ENCODE peak calls at places on chromosome 19, in ten cellular contexts. D is stimulated activated CD4-positive, alpha-beta T cell treated with anti-CD3 and anti-CD28 coated beads, TNF-alpha, amount 100 ng/mL, for 1 hour; E is HT1080; Q is T-helper 1 cell; N is AG04449; V is fibroblast of the aortic adventitia; S is NCI-H187; Z is memory B cell; Y is lower lobe of right lung; K is AG09319. W is an unnamed sample.
A peak's percentile ranks its signal among the peaks of the same experiment; 100 is the strongest.

GRCh38 chr19:7832781-7833180 is 2.8 kb downstream of the EVI5L start:
- DNase-seq in D (no peak), E (no peak), Q (no peak), N (no peak), V (peak; percentile 56), S (no peak), Z (no peak), Y (no peak), K (no peak), W (no peak)

GRCh38 chr19:41864374-41864773 is 4.3 kb downstream of the RPS19 start:
- DNase-seq in D (no peak), E (no peak), Q (no peak), N (no peak), V (no peak), S (no peak), Z (no peak), Y (peak; percentile 16), K (no peak), W (no peak)

GRCh38 chr19:54172764-54173699 is at the start of gene TMC4:
- DNase-seq in D (no peak), E (peak; percentile 23), Q (no peak), N (no peak), V (peak; percentile 42), S (no peak), Z (no peak), Y (peak; percentile 85), K (no peak), W (no peak)

GRCh38 chr19:33620611-33621010 is 1.1 kb upstream of the CHST8 start:
- DNase-seq in D (no peak), E (no peak), Q (no peak), N (no peak), V (no peak), S (no peak), Z (no peak), Y (no peak), K (no peak), W (no peak)

GRCh38 chr19:45179063-45179847 is 671 bp downstream of the BLOC1S3 start:
- DNase-seq in D (no peak), E (no peak), Q (peak; percentile 25), N (no peak), V (peak; percentile 8), S (no peak), Z (peak; percentile 51), Y (peak; percentile 68), K (no peak), W (no peak)

GRCh38 chr19:618247-618619 is 15.1 kb downstream of the POLRMT start:
- DNase-seq in D (no peak), E (no peak), Q (no peak), N (no peak), V (no peak), S (no peak), Z (no peak), Y (no peak), K (no peak), W (no peak)

GRCh38 chr19:55460670-55461258 is 678 bp downstream of the ISOC2 start:
- DNase-seq in D (no peak), E (peak; percentile 28), Q (no peak), N (no peak), V (peak; percentile 91), S (peak; percentile 21), Z (no peak), Y (peak; percentile 70), K (peak; percentile 71), W (no peak)

GRCh38 chr19:18364826-18365528 is 21.0 kb upstream of the GDF15 start:
- DNase-seq in D (no peak), E (peak; percentile 96), Q (no peak), N (peak; percentile 99), V (peak; percentile 100), S (no peak), Z (no peak), Y (peak; percentile 78), K (peak; percentile 97), W (no peak)

GRCh38 chr19:1616396-1616795 is 11.1 kb upstream of the UQCR11 start:
- DNase-seq in D (no peak), E (no peak), Q (no peak), N (no peak), V (peak; percentile 75), S (no peak), Z (no peak), Y (no peak), K (no peak), W (no peak)

GRCh38 chr19:18817574-18817973 is 14.2 kb upstream of the UPF1 start:
- DNase-seq in D (no peak), E (no peak), Q (no peak), N (no peak), V (no peak), S (no peak), Z (no peak), Y (no peak), K (no peak), W (no peak)

GRCh38 chr19:49679832-49680472 is 2.9 kb downstream of the PRMT1 start:
- DNase-seq in D (no peak), E (no peak), Q (no peak), N (no peak), V (no peak), S (no peak), Z (no peak), Y (no peak), K (no peak), W (no peak)

GRCh38 chr19:8206147-8207087 is 2.8 kb upstream of the CERS4 start:
- DNase-seq in D (no peak), E (no peak), Q (no peak), N (no peak), V (no peak), S (peak; percentile 30), Z (no peak), Y (no peak), K (no peak), W (no peak)

GRCh38 chr19:9966024-9966423 is 29.7 kb upstream of the OLFM2 start:
- DNase-seq in D (no peak), E (no peak), Q (no peak), N (no peak), V (no peak), S (no peak), Z (no peak), Y (no peak), K (no peak), W (no peak)

GRCh38 chr19:46945668-46946067 is 74.0 kb upstream of the NPAS1 start:
- DNase-seq in D (no peak), E (no peak), Q (no peak), N (no peak), V (peak; percentile 65), S (no peak), Z (no peak), Y (no peak), K (no peak), W (no peak)

GRCh38 chr19:32067686-32068085 is 277.7 kb upstream of the ZNF507 start:
- DNase-seq in D (no peak), E (no peak), Q (no peak), N (no peak), V (no peak), S (no peak), Z (no peak), Y (no peak), K (no peak), W (no peak)

GRCh38 chr19:33438016-33438671 is 64.6 kb downstream of the CEBPG start:
- DNase-seq in D (no peak), E (no peak), Q (no peak), N (no peak), V (peak; percentile 17), S (peak; percentile 9), Z (no peak), Y (peak; percentile 28), K (no peak), W (no peak)

GRCh38 chr19:14097532-14098151 is 7.1 kb upstream of the SAMD1 start:
- DNase-seq in D (no peak), E (no peak), Q (no peak), N (no peak), V (no peak), S (no peak), Z (no peak), Y (no peak), K (no peak), W (no peak)

GRCh38 chr19:58515259-58515658 is 3.5 kb upstream of the SLC27A5 start:
- DNase-seq in D (no peak), E (no peak), Q (no peak), N (no peak), V (no peak), S (no peak), Z (no peak), Y (no peak), K (no peak), W (no peak)